ENCODE peak calls at places on chromosomes 4 and X, in ten cellular contexts. W, Q, V, Z, J, K, Y, X, B and E are unnamed samples.

GRCh38 chrX:458631-459061 is 71.9 kb upstream of the PPP2R3B start:
- DNase-seq in W (no peak), Q (no peak), V (no peak), Z (no peak), J (no peak), K (no peak), Y (no peak), X (no peak), B (no peak), E (no peak)

GRCh38 chr4:183140911-183141320 is 41.9 kb downstream of the WWC2 start:
- DNase-seq in W (no peak), Q (no peak), V (no peak), Z (peak), J (no peak), K (peak), Y (no peak), X (no peak), B (no peak), E (no peak)

GRCh38 chr4:80259012-80259411 is 7.5 kb upstream of the FGF5 start:
- DNase-seq in W (no peak), Q (no peak), V (no peak), Z (no peak), J (no peak), K (no peak), Y (no peak), X (no peak), B (no peak), E (no peak)

GRCh38 chrX:21778236-21778635 is 20.3 kb upstream of the SMPX start:
- DNase-seq in W (no peak), Q (no peak), V (no peak), Z (no peak), J (no peak), K (no peak), Y (no peak), X (no peak), B (no peak), E (no peak)

GRCh38 chrX:11509786-11510185 is 155.9 kb downstream of the ARHGAP6 start:
- DNase-seq in W (no peak), Q (no peak), V (no peak), Z (no peak), J (no peak), K (no peak), Y (peak), X (no peak), B (no peak), E (no peak)

GRCh38 chrX:53479295-53479694 is 45.1 kb upstream of the HSD17B10 start:
- DNase-seq in W (no peak), Q (no peak), V (no peak), Z (no peak), J (no peak), K (no peak), Y (no peak), X (no peak), B (no peak), E (peak)

GRCh38 chrX:109393859-109394258 is 88.0 kb downstream of the GUCY2F start:
- DNase-seq in W (no peak), Q (no peak), V (no peak), Z (no peak), J (no peak), K (no peak), Y (no peak), X (no peak), B (peak), E (no peak)

GRCh38 chrX:34884693-34885277 is 57.8 kb upstream of the FAM47B start:
- DNase-seq in W (no peak), Q (no peak), V (peak), Z (peak), J (no peak), K (peak), Y (no peak), X (no peak), B (no peak), E (no peak)

GRCh38 chrX:103663921-103664320 is 22.6 kb downstream of the MORF4L2 start:
- DNase-seq in W (no peak), Q (no peak), V (no peak), Z (no peak), J (no peak), K (no peak), Y (no peak), X (no peak), B (no peak), E (no peak)

DNA sequence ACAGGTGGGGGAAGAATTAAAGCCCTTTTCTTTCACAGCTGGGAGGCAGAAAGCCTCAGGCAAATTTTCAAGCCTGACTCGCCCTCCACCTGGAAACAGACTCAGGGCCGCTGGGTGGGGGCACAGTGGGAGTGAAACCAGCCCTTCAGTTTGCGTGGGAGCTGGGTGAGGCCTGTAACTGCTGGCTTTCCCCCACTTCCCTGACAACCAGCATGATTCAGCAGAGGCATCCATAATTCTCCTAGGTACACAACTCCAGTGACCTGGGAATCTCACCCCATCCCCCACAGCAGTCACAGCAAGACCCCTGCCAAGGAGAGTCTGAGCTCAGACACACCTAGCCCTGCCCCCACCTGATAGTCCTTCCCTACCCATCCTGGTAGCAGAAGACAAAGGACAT is 206.8 kb upstream of the INTU start:
- DNase-seq in W (no peak), Q (no peak), V (no peak), Z (no peak), J (no peak), K (no peak), Y (no peak), X (no peak), B (no peak), E (no peak)
- H3K4me3 ChIP-seq in W (no peak), Q (no peak), V (no peak), Z (no peak), J (no peak), K (no peak), Y (no peak), X (no peak), B (no peak), E (no peak)

GRCh38 chr4:163558539-163559044 is 64.1 kb downstream of the TMA16 start:
- DNase-seq in W (peak), Q (no peak), V (no peak), Z (no peak), J (no peak), K (no peak), Y (no peak), X (no peak), B (peak), E (no peak)

GRCh38 chr4:163554870-163555465 is 60.5 kb downstream of the TMA16 start:
- DNase-seq in W (no peak), Q (no peak), V (no peak), Z (no peak), J (no peak), K (peak), Y (no peak), X (no peak), B (peak), E (no peak)

GRCh38 chr4:163553146-163553545 is 58.7 kb downstream of the TMA16 start:
- DNase-seq in W (no peak), Q (no peak), V (no peak), Z (no peak), J (no peak), K (no peak), Y (no peak), X (no peak), B (no peak), E (no peak)

GRCh38 chr4:163556650-163557391 is 62.3 kb downstream of the TMA16 start:
- DNase-seq in W (no peak), Q (no peak), V (no peak), Z (no peak), J (no peak), K (no peak), Y (no peak), X (no peak), B (no peak), E (no peak)

GRCh38 chr4:163556169-163556568 is 61.7 kb downstream of the TMA16 start:
- DNase-seq in W (no peak), Q (no peak), V (no peak), Z (no peak), J (no peak), K (no peak), Y (no peak), X (no peak), B (peak), E (no peak)
- TF ChIP-seq CTCF in W (no peak), Q (peak), V (peak), Z (no peak), J (peak), K (no peak), Y (no peak), X (no peak), B (peak), E (no peak)

DNA sequence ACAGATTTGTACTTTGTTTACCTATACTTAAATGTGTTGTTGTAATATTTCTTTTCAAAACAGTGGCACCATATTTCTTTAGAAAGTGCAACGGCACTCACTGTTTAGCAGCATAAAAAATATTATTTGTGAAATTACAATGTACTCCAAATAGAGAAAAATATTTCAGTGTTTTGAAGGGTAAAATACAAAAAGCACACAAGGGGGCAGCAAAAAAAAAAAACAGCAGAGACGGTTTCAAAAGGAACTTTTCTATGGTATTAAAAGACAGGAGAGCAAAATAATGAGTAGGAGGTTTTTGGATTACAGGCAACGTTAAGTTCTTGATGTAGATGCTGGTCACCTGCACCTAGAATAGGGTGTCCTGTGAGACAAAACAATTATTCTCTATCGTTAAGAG is 2.0 kb downstream of the NUDT11 start:
- DNase-seq in W (no peak), Q (no peak), V (no peak), Z (no peak), J (no peak), K (no peak), Y (no peak), X (no peak), B (peak), E (no peak)
- H3K4me3 ChIP-seq in W (no peak), Q (no peak), V (peak), Z (peak), J (no peak), K (no peak), Y (no peak), X (no peak), B (peak), E (peak)

GRCh38 chr4:62644372-62644771 is 1444.2 kb downstream of the ADGRL3 start:
- DNase-seq in W (no peak), Q (no peak), V (no peak), Z (peak), J (no peak), K (no peak), Y (no peak), X (no peak), B (peak), E (peak)
- TF ChIP-seq CTCF in W (no peak), Q (no peak), V (no peak), Z (peak), J (peak), K (no peak), Y (no peak), X (no peak), B (peak), E (no peak)

GRCh38 chr4:185396724-185397402 is at the start of gene ANKRD37:
- DNase-seq in W (peak), Q (no peak), V (no peak), Z (no peak), J (no peak), K (peak), Y (peak), X (peak), B (no peak), E (no peak)

GRCh38 chr4:185395255-185395955 is at the start of gene LRP2BP:
- DNase-seq in W (no peak), Q (no peak), V (no peak), Z (peak), J (no peak), K (peak), Y (no peak), X (no peak), B (peak), E (no peak)

GRCh38 chr4:185395956-185396723 is 416 bp upstream of the LRP2BP start:
- DNase-seq in W (peak), Q (peak), V (peak), Z (peak), J (peak), K (peak), Y (peak), X (peak), B (peak), E (peak)

GRCh38 chr4:185392156-185392555 is 3.6 kb downstream of the LRP2BP start:
- DNase-seq in W (no peak), Q (no peak), V (no peak), Z (no peak), J (no peak), K (no peak), Y (no peak), X (no peak), B (no peak), E (no peak)

GRCh38 chr4:185394568-185395254 is 1.0 kb downstream of the LRP2BP start:
- DNase-seq in W (no peak), Q (no peak), V (no peak), Z (no peak), J (no peak), K (peak), Y (no peak), X (no peak), B (peak), E (no peak)
- H3K4me3 ChIP-seq in W (peak), Q (peak), V (peak), Z (no peak), J (peak), K (peak), Y (no peak), X (peak), B (peak), E (peak)

DNA sequence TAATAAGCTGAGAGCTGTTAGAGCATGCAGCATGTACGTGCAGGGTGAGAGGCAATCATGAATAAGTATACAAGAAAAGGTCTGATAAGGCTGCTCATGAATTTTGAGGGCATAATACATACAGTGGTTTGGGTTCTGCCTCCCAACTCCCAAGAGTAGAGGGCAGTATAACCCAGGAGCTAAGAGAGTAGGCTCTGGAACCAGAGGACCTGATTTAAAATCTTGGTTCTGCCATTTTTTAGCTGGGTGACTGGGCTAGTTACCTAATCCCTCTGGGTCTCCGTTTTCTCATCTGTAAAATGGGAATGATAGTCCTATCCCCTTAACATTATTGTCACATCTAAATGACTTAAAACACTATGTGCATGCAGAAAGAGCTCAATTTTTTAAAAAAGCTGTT is 85.3 kb downstream of the LNX1 start:
- DNase-seq in W (no peak), Q (no peak), V (no peak), Z (no peak), J (no peak), K (no peak), Y (no peak), X (no peak), B (no peak), E (no peak)
- TF ChIP-seq CTCF in W (no peak), Q (no peak), V (peak), Z (peak), J (peak), K (peak), Y (no peak), X (no peak), B (peak), E (no peak)